ENCODE peak calls at places on chromosome 19, in four cellular contexts. D, N, S and K are unnamed samples.

GRCh38 chr19:49479975-49480628 is 6.1 kb downstream of the FLT3LG start:
- DNase-seq in D (no peak), N (no peak), S (peak; percentile 36), K (no peak)

GRCh38 chr19:51480590-51480989 is 2.3 kb downstream of the CEACAM18 start:
- DNase-seq in D (no peak), N (peak; percentile 25), S (no peak), K (no peak)

GRCh38 chr19:8363803-8364771 is at the start of gene ANGPTL4:
- DNase-seq in D (peak; percentile 42), N (peak; percentile 58), S (peak; percentile 97), K (no peak)

GRCh38 chr19:3849092-3849491 is 19.7 kb downstream of the ZFR2 start:
- DNase-seq in D (no peak), N (peak; percentile 30), S (peak; percentile 92), K (no peak)

GRCh38 chr19:50882188-50882587 is 8.9 kb downstream of the KLK2 start:
- DNase-seq in D (no peak), N (no peak), S (no peak), K (no peak)

GRCh38 chr19:40263440-40264313 is 21.5 kb downstream of the AKT2 start:
- DNase-seq in D (no peak), N (no peak), S (no peak), K (no peak)

GRCh38 chr19:6204212-6204611 is 68.7 kb downstream of the ACSBG2 start:
- DNase-seq in D (no peak), N (no peak), S (peak; percentile 16), K (no peak)

GRCh38 chr19:38634757-38635482 is 12.5 kb upstream of the ACTN4 start:
- DNase-seq in D (peak; percentile 85), N (peak; percentile 64), S (peak; percentile 91), K (peak; percentile 73)

GRCh38 chr19:35052599-35053190 is 11.2 kb downstream of the HPN start:
- DNase-seq in D (no peak), N (no peak), S (peak; percentile 16), K (no peak)

GRCh38 chr19:39237200-39238184 is 7.3 kb downstream of the IFNL3 start:
- DNase-seq in D (peak; percentile 50), N (peak; percentile 39), S (peak; percentile 62), K (peak; percentile 26)

GRCh38 chr19:2249010-2249866 is at the start of gene AMH:
- DNase-seq in D (no peak), N (no peak), S (no peak), K (no peak)

GRCh38 chr19:6707658-6708018 is 12.8 kb downstream of the C3 start:
- DNase-seq in D (no peak), N (no peak), S (peak; percentile 37), K (no peak)

GRCh38 chr19:1760020-1760419 is 6.7 kb downstream of the ONECUT3 start:
- DNase-seq in D (no peak), N (no peak), S (peak; percentile 83), K (no peak)

GRCh38 chr19:11881151-11881800 is 6.3 kb upstream of the ZNF69 start:
- DNase-seq in D (peak; percentile 49), N (peak; percentile 39), S (peak; percentile 80), K (peak; percentile 27)

GRCh38 chr19:44624840-44625354 is 11.5 kb downstream of the IGSF23 start:
- DNase-seq in D (no peak), N (no peak), S (no peak), K (no peak)

GRCh38 chr19:9835507-9835949 is 410 bp downstream of the PIN1 start:
- DNase-seq in D (peak; percentile 49), N (no peak), S (no peak), K (no peak)

GRCh38 chr19:56177564-56178243 is 1.9 kb downstream of the GALP start:
- DNase-seq in D (no peak), N (no peak), S (no peak), K (no peak)

GRCh38 chr19:49512970-49513745 is 697 bp downstream of the FCGRT start:
- DNase-seq in D (no peak), N (no peak), S (peak; percentile 95), K (peak; percentile 53)

GRCh38 chr19:31419871-31420430 is 70.7 kb upstream of the TSHZ3 start:
- DNase-seq in D (no peak), N (no peak), S (peak; percentile 26), K (no peak)

GRCh38 chr19:10625003-10625761 is at the start of gene SLC44A2:
- DNase-seq in D (no peak), N (no peak), S (peak; percentile 99), K (no peak)

GRCh38 chr19:47267350-47267759 is 7.3 kb upstream of the INAFM1 start:
- DNase-seq in D (no peak), N (no peak), S (peak; percentile 22), K (no peak)

GRCh38 chr19:1270168-1270853 is 1.2 kb downstream of the CIRBP start:
- DNase-seq in D (no peak), N (no peak), S (no peak), K (no peak)

GRCh38 chr19:30209617-30210600 is 162.3 kb upstream of the ZNF536 start:
- DNase-seq in D (no peak), N (no peak), S (no peak), K (no peak)

GRCh38 chr19:48739835-48740704 is at the start of gene RASIP1:
- DNase-seq in D (no peak), N (no peak), S (peak; percentile 68), K (no peak)

GRCh38 chr19:29837448-29837961 is 25.7 kb downstream of the CCNE1 start:
- DNase-seq in D (no peak), N (no peak), S (no peak), K (no peak)

GRCh38 chr19:9793051-9793591 is 24.6 kb upstream of the ZNF846 start:
- DNase-seq in D (no peak), N (peak; percentile 36), S (no peak), K (no peak)

GRCh38 chr19:13859361-13859880 is 17.5 kb upstream of the NANOS3 start:
- DNase-seq in D (no peak), N (no peak), S (peak; percentile 51), K (no peak)

GRCh38 chr19:20660473-20660872 is 898 bp downstream of the ZNF626 start:
- DNase-seq in D (no peak), N (no peak), S (no peak), K (no peak)

GRCh38 chr19:41144403-41144802 is 30.2 kb downstream of the CYP2F1 start:
- DNase-seq in D (peak; percentile 82), N (peak; percentile 78), S (peak; percentile 70), K (peak; percentile 42)

GRCh38 chr19:48403606-48404005 is 10.1 kb downstream of the GRIN2D start:
- DNase-seq in D (no peak), N (no peak), S (peak; percentile 92), K (no peak)

GRCh38 chr19:58492265-58492664 is 16.1 kb downstream of the ZNF446 start:
- DNase-seq in D (no peak), N (no peak), S (no peak), K (no peak)

GRCh38 chr19:18393836-18394235 is 3.6 kb downstream of the LRRC25 start:
- DNase-seq in D (no peak), N (no peak), S (no peak), K (no peak)

GRCh38 chr19:13917888-13918406 is 11.9 kb downstream of the CC2D1A start:
- DNase-seq in D (no peak), N (no peak), S (peak; percentile 25), K (no peak)

GRCh38 chr19:56159009-56159501 is 16.8 kb upstream of the GALP start:
- DNase-seq in D (no peak), N (no peak), S (no peak), K (no peak)

GRCh38 chr19:30153326-30154210 is 211.5 kb downstream of the URI1 start:
- DNase-seq in D (no peak), N (no peak), S (no peak), K (no peak)